ENCODE peak calls at places on chromosome 11, in four cellular contexts. One of them, this sample, is unnamed. For H3K4me1, the result is how much of the 10 kb centered on the place peaks cover.

GRCh38 chr11:126318642-126319373 is 14.9 kb downstream of the DCPS start:
- DNase-seq in tibial artery: peak
- DNase-seq in cardiac muscle cell: no peak
- DNase-seq in endodermal cell: no peak
- DNase-seq in this sample: peak

GRCh38 chr11:35529971-35530495 is 4.6 kb upstream of the PAMR1 start:
- DNase-seq in tibial artery: no peak
- DNase-seq in cardiac muscle cell: no peak
- DNase-seq in endodermal cell: no peak
- DNase-seq in this sample: no peak

GRCh38 chr11:74755395-74755995 is 6.8 kb downstream of the RNF169 start:
- DNase-seq in tibial artery: no peak
- DNase-seq in cardiac muscle cell: no peak
- DNase-seq in endodermal cell: peak
- DNase-seq in this sample: no peak

GRCh38 chr11:96481806-96482592 is 92.2 kb downstream of the JRKL start:
- DNase-seq in tibial artery: no peak
- DNase-seq in cardiac muscle cell: no peak
- DNase-seq in endodermal cell: no peak
- DNase-seq in this sample: no peak

GRCh38 chr11:103800406-103801114 is 235.9 kb upstream of the DDI1 start:
- DNase-seq in tibial artery: peak
- DNase-seq in cardiac muscle cell: no peak
- DNase-seq in endodermal cell: peak
- DNase-seq in this sample: no peak

GRCh38 chr11:8097926-8098325 is 16.9 kb downstream of the TUB start:
- DNase-seq in tibial artery: no peak
- DNase-seq in cardiac muscle cell: no peak
- DNase-seq in endodermal cell: no peak
- DNase-seq in this sample: no peak

GRCh38 chr11:75475767-75476650 is 43.0 kb upstream of the KLHL35 start:
- DNase-seq in tibial artery: peak
- DNase-seq in cardiac muscle cell: no peak
- DNase-seq in endodermal cell: no peak
- DNase-seq in this sample: peak

GRCh38 chr11:80698646-80699045 is 1257.8 kb upstream of the TENM4 start:
- DNase-seq in tibial artery: no peak
- DNase-seq in cardiac muscle cell: no peak
- DNase-seq in endodermal cell: no peak
- DNase-seq in this sample: no peak

GRCh38 chr11:40241524-40242037 is 1217.9 kb downstream of the LRRC4C start:
- DNase-seq in tibial artery: peak
- DNase-seq in cardiac muscle cell: no peak
- DNase-seq in endodermal cell: no peak
- DNase-seq in this sample: no peak

GRCh38 chr11:15665368-15665871 is 550.7 kb downstream of the INSC start:
- DNase-seq in tibial artery: no peak
- DNase-seq in cardiac muscle cell: no peak
- DNase-seq in endodermal cell: peak
- DNase-seq in this sample: no peak

GRCh38 chr11:111911563-111912401 is at the start of gene CRYAB:
- DNase-seq in tibial artery: peak
- DNase-seq in cardiac muscle cell: peak
- DNase-seq in endodermal cell: peak
- DNase-seq in this sample: peak

GRCh38 chr11:130448416-130449068 is at the start of gene ADAMTS15:
- DNase-seq in tibial artery: peak
- DNase-seq in cardiac muscle cell: peak
- DNase-seq in endodermal cell: peak
- DNase-seq in this sample: peak

GRCh38 chr11:108508653-108509593 is 10.7 kb upstream of the POGLUT3 start:
- DNase-seq in tibial artery: no peak
- DNase-seq in cardiac muscle cell: no peak
- DNase-seq in endodermal cell: no peak
- DNase-seq in this sample: no peak

GRCh38 chr11:86180860-86181259 is 63.7 kb upstream of the EED start:
- DNase-seq in tibial artery: no peak
- DNase-seq in cardiac muscle cell: no peak
- DNase-seq in endodermal cell: no peak
- DNase-seq in this sample: no peak

GRCh38 chr11:112320668-112321067 is 60.0 kb upstream of the PLET1 start:
- DNase-seq in tibial artery: peak
- DNase-seq in cardiac muscle cell: peak
- DNase-seq in endodermal cell: no peak
- DNase-seq in this sample: peak

GRCh38 chr11:61499816-61500491 is 8.6 kb upstream of the LRRC10B start:
- DNase-seq in tibial artery: no peak
- DNase-seq in cardiac muscle cell: no peak
- DNase-seq in endodermal cell: peak
- DNase-seq in this sample: no peak

GRCh38 chr11:58775066-58775708 is 43.4 kb upstream of the GLYAT start:
- DNase-seq in tibial artery: no peak
- DNase-seq in cardiac muscle cell: no peak
- DNase-seq in endodermal cell: no peak
- DNase-seq in this sample: no peak

GRCh38 chr11:72239296-72239848 is 4.6 kb downstream of the PHOX2A start:
- DNase-seq in tibial artery: peak
- DNase-seq in cardiac muscle cell: no peak
- DNase-seq in endodermal cell: peak
- DNase-seq in this sample: peak

GRCh38 chr11:32016111-32016510 is 74.8 kb upstream of the RCN1 start:
- DNase-seq in tibial artery: no peak
- DNase-seq in cardiac muscle cell: no peak
- DNase-seq in endodermal cell: no peak
- DNase-seq in this sample: no peak

GRCh38 chr11:63840356-63841060 is 1.6 kb downstream of the MARK2 start:
- DNase-seq in tibial artery: no peak
- DNase-seq in cardiac muscle cell: no peak
- DNase-seq in endodermal cell: no peak
- DNase-seq in this sample: no peak

GRCh38 chr11:111086058-111086457 is 159.5 kb upstream of the POU2AF2 start:
- DNase-seq in tibial artery: no peak
- DNase-seq in cardiac muscle cell: no peak
- DNase-seq in endodermal cell: peak
- DNase-seq in this sample: no peak

GRCh38 chr11:6646040-6646439 is 9.6 kb downstream of the DCHS1 start:
- DNase-seq in tibial artery: peak
- DNase-seq in cardiac muscle cell: no peak
- DNase-seq in endodermal cell: peak
- DNase-seq in this sample: peak

GRCh38 chr11:47324520-47324919 is 28.0 kb downstream of the MYBPC3 start:
- DNase-seq in tibial artery: no peak
- DNase-seq in cardiac muscle cell: no peak
- DNase-seq in endodermal cell: no peak
- DNase-seq in this sample: no peak

GRCh38 chr11:8658210-8658968 is 24.1 kb downstream of the TRIM66 start:
- DNase-seq in tibial artery: no peak
- DNase-seq in cardiac muscle cell: no peak
- DNase-seq in endodermal cell: no peak
- DNase-seq in this sample: no peak

GRCh38 chr11:5624489-5625278 is at the start of gene TRIM34:
- DNase-seq in tibial artery: peak
- DNase-seq in cardiac muscle cell: peak
- DNase-seq in endodermal cell: peak
- DNase-seq in this sample: no peak

DNA sequence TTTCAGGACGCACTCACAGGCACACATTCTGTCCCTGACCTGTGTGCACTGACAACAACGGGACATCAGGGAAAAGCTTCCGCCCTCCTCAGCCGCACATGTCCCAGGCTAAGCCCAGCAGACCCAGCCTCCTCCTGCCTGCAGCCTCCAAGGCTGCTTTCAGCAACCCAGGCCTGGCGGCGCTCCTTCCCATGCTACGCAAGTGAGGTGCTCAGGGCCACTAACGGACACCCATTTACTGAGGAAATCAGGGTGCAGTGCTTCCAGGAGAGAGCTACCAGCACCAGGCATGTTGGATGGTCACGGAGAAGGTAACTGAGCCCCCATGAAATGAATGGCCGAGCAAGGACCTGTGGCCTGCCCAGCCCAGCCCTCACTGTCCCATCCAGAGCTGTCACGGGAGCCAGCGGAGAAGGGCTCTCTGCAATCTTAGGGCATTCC is 6.9 kb downstream of the MOB2 start:
- DNase-seq in tibial artery: no peak
- DNase-seq in cardiac muscle cell: no peak
- DNase-seq in endodermal cell: no peak
- DNase-seq in this sample: peak
- H3K27ac ChIP-seq in tibial artery: peak
- H3K27ac ChIP-seq in cardiac muscle cell: no peak
- H3K27ac ChIP-seq in endodermal cell: no peak
- H3K27ac ChIP-seq in this sample: no peak

DNA sequence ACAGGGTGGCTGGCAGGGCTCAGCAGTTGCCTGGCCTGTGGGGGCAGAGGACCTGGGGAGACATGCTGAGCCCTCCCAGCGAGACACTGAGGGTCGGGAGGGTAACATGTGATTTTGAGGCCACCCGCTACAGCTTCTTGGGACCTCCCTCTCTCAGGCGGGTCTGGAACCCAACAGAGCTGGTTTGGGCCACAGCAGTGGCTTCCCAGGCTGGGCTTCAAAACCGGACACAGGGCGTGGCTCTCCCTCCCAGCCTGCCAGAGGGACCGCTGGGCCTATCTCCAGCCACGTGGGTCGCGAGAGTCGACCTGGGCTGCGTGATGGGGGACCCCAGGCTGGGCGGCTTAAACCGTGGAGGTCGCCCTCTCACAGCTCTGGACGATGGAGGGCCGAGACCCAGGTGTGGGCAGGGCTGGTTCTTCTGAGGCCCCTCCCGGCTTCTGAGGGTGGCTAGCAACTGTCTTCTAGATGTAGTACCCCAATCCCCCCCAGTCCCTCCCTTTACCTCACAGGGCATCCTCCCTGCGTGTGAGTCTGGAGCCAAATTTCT is 91.7 kb downstream of the KCNQ1 start:
- DNase-seq in tibial artery: no peak
- DNase-seq in cardiac muscle cell: no peak
- DNase-seq in endodermal cell: peak
- DNase-seq in this sample: no peak
- H3K4me1 ChIP-seq in tibial artery: under half
- H3K4me1 ChIP-seq in cardiac muscle cell: under half
- H3K4me1 ChIP-seq in endodermal cell: under half
- H3K4me1 ChIP-seq in this sample: under half

GRCh38 chr11:92670293-92670890 is 299.1 kb upstream of the MTNR1B start:
- DNase-seq in tibial artery: no peak
- DNase-seq in cardiac muscle cell: no peak
- DNase-seq in endodermal cell: no peak
- DNase-seq in this sample: no peak
- H3K27ac ChIP-seq in tibial artery: no peak
- H3K27ac ChIP-seq in cardiac muscle cell: no peak
- H3K27ac ChIP-seq in endodermal cell: no peak
- H3K27ac ChIP-seq in this sample: no peak

DNA sequence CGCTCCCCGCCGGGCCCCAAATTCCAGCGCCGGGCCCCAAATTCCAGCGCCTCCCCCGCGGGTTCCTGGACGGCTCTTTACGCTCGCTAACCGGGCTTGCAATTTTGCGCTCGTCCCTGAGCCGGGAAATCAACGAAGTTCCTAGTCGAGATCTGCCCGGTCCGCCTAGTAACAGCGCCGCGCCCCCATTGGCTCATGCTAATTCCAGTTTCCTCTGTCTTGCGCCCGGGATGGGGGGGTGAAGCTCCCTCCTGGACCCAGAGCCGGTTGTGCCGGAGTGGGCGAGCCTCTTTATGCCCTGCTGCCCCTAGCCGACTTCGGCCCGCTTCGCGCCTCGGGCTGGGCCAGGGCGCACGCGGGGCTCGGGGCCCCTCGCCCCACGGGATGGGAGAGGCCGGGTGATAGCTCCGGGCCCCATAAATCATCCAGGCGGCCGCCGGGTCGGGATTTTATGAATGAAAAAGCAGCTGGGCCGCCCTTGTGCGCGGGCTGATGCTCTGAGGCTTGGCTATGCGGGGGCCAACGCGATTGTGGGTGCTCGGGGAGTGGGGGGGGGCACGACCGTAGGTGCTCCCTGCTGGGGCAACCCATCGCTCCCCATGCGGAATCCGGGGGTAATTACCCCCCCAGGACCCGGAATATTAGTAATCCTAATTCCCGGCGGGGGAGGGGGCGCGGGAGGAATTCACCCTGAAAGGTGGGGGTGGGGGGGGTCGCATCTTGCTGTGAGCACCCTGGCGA is 1.8 kb upstream of the CCND1 start:
- DNase-seq in tibial artery: peak
- DNase-seq in cardiac muscle cell: peak
- DNase-seq in endodermal cell: peak
- DNase-seq in this sample: peak
- H3K4me1 ChIP-seq in tibial artery: half or more
- H3K4me1 ChIP-seq in cardiac muscle cell: under half
- H3K4me1 ChIP-seq in endodermal cell: under half
- H3K4me1 ChIP-seq in this sample: half or more

GRCh38 chr11:62591448-62592215 is at the start of gene TUT1:
- DNase-seq in tibial artery: peak
- DNase-seq in cardiac muscle cell: peak
- DNase-seq in endodermal cell: peak
- DNase-seq in this sample: peak

GRCh38 chr11:62595124-62595523 is 3.8 kb upstream of the TUT1 start:
- DNase-seq in tibial artery: no peak
- DNase-seq in cardiac muscle cell: no peak
- DNase-seq in endodermal cell: peak
- DNase-seq in this sample: no peak

GRCh38 chr11:62592216-62592815 is 993 bp upstream of the TUT1 start:
- DNase-seq in tibial artery: no peak
- DNase-seq in cardiac muscle cell: no peak
- DNase-seq in endodermal cell: no peak
- DNase-seq in this sample: no peak

GRCh38 chr11:62593434-62594044 is 2.2 kb upstream of the TUT1 start:
- DNase-seq in tibial artery: peak
- DNase-seq in cardiac muscle cell: peak
- DNase-seq in endodermal cell: peak
- DNase-seq in this sample: peak

DNA sequence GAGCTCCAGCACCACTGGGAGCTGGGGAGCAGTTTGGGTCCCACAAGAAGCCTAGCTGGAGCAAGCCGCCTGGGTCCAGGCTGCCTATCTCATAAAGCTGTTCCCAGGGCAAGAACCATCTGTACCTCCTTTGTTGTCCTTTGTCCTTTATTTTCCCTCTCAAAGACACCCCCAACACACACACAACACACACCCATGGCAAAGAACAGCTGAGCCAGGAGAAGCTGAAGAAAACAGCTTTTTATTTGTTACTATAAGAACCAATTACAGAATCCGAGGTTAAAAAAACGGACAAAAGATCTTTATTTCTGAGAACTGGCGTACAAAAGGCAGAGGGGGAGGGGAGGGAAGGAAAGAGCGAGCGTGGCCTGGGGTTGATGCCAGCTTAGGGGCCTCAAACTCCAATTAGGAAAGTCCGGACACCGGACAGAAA is 1.7 kb upstream of the TUT1 start:
- DNase-seq in tibial artery: no peak
- DNase-seq in cardiac muscle cell: no peak
- DNase-seq in endodermal cell: no peak
- DNase-seq in this sample: no peak
- H3K27ac ChIP-seq in tibial artery: peak
- H3K27ac ChIP-seq in cardiac muscle cell: peak
- H3K27ac ChIP-seq in endodermal cell: peak
- H3K27ac ChIP-seq in this sample: peak

GRCh38 chr11:66113132-66113856 is 43.2 kb downstream of the PACS1 start:
- DNase-seq in tibial artery: no peak
- DNase-seq in cardiac muscle cell: no peak
- DNase-seq in endodermal cell: no peak
- DNase-seq in this sample: no peak
- H3K4me1 ChIP-seq in tibial artery: under half
- H3K4me1 ChIP-seq in cardiac muscle cell: under half
- H3K4me1 ChIP-seq in endodermal cell: under half
- H3K4me1 ChIP-seq in this sample: half or more